ENCODE peak calls at places on chromosomes 16 and 17, in six cellular contexts. X is GM23338, D is mucosa of descending colon, M is HCT116, V is IMR-90, H is transverse colon. R is an unnamed sample.

GRCh38 chr17:61289408-61290385 is 109.9 kb upstream of the TBX2 start:
- DNase-seq in H (no peak), D (no peak), V (no peak), X (no peak), M (no peak), R (no peak)

GRCh38 chr17:13385481-13385907 is 216.2 kb downstream of the HS3ST3A1 start:
- DNase-seq in X (no peak), V (peak), D (no peak), M (no peak), H (no peak), R (no peak)

GRCh38 chr16:15946257-15947044 is 3.0 kb upstream of the ABCC1 start:
- DNase-seq in V (peak), D (no peak), X (no peak), H (no peak), M (no peak), R (no peak)

GRCh38 chr17:2697611-2698162 is 13.9 kb downstream of the CLUH start:
- DNase-seq in D (no peak), V (no peak), X (no peak), H (peak), M (no peak), R (peak)

GRCh38 chr17:50835563-50836231 is at the start of gene WFIKKN2:
- DNase-seq in X (no peak), H (peak), D (no peak), M (no peak), V (no peak), R (no peak)

GRCh38 chr17:35214192-35214591 is 20.0 kb upstream of the SLC35G3 start:
- DNase-seq in D (no peak), V (no peak), H (no peak), M (no peak), X (no peak), R (no peak)

GRCh38 chr17:59851431-59852375 is 41.0 kb downstream of the TUBD1 start:
- DNase-seq in D (peak), X (no peak), M (no peak), V (peak), H (peak), R (no peak)

GRCh38 chr17:50137050-50137449 is 7.1 kb upstream of the SAMD14 start:
- DNase-seq in X (no peak), V (no peak), H (no peak), D (no peak), M (no peak), R (no peak)

GRCh38 chr17:50661348-50661747 is 26.7 kb downstream of the ABCC3 start:
- DNase-seq in H (no peak), D (no peak), X (no peak), M (no peak), V (no peak), R (peak)

GRCh38 chr17:56499799-56500388 is 93.6 kb upstream of the NOG start:
- DNase-seq in H (no peak), M (peak), X (peak), D (no peak), V (peak), R (no peak)

GRCh38 chr16:85607331-85607765 is 5.8 kb upstream of the GSE1 start:
- DNase-seq in D (no peak), M (no peak), X (peak), H (peak), V (no peak), R (no peak)

GRCh38 chr16:57505169-57505568 is 18.9 kb upstream of the DOK4 start:
- DNase-seq in D (no peak), V (no peak), H (no peak), X (no peak), M (no peak), R (no peak)

GRCh38 chr17:56723471-56723870 is 110.2 kb downstream of the C17orf67 start:
- DNase-seq in D (no peak), V (no peak), X (no peak), M (no peak), H (no peak), R (no peak)

GRCh38 chr17:40932608-40933007 is 4.8 kb downstream of the KRT23 start:
- DNase-seq in H (no peak), M (no peak), D (no peak), X (no peak), V (no peak), R (no peak)

GRCh38 chr16:87303431-87303930 is 13.7 kb downstream of the C16orf95 start:
- DNase-seq in V (peak), X (no peak), M (no peak), D (no peak), H (no peak), R (no peak)

GRCh38 chr17:54937426-54937825 is 31.0 kb downstream of the COX11 start:
- DNase-seq in M (no peak), X (no peak), D (no peak), V (no peak), H (no peak), R (no peak)

GRCh38 chr16:87376660-87377059 is 6.9 kb downstream of the FBXO31 start:
- DNase-seq in M (no peak), H (no peak), D (no peak), X (no peak), V (no peak), R (peak)

GRCh38 chr17:21452377-21453143 is 76.4 kb downstream of the KCNJ12 start:
- DNase-seq in X (peak), V (peak), H (peak), M (peak), D (peak), R (peak)
- H3K4me3 ChIP-seq in X (peak), V (peak), H (no peak), M (no peak), D (no peak), R (no peak)

DNA sequence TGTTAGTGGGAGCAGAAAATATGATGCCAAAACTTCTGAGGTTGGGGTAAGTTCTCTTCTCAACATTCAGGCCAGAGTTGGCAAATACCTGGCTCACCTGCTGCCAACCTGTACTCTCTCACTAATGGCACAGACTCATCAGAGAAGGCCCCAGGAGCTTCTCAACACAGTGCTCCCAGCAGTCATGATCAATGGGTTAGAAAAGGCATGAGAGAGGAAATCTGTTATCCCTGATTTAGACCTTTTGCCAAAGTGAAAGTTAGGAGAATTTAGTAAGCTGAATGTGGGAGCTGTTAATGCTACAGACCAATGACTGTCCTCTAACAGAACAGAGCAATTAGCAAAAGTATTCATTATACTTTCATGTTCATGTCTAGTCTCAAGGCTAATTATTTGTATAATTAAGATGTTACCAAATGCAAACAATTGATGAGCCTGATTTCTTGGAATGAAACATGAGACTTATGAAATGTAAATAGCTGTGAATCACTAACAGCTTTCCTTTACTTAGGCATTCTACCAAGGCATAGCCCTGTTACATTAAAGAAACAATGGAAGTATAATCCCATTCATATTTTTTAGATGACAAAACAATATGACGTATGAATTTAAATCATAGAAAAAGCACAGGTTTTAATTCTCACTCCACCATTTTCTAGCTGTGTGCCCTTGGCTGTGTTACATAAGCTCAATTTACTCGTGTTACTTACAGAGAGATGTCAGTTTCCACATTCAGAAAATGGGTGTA is 68.7 kb upstream of the MARCHF10 start:
- DNase-seq in M (no peak), D (no peak), H (no peak), V (peak), X (no peak), R (no peak)
- H3K4me3 ChIP-seq in M (no peak), D (no peak), H (no peak), V (no peak), X (no peak), R (no peak)

GRCh38 chr17:82915010-82915696 is 75.3 kb upstream of the ZNF750 start:
- DNase-seq in D (peak), H (no peak), M (no peak), X (peak), V (no peak), R (no peak)
- H3K4me3 ChIP-seq in D (no peak), H (no peak), M (no peak), X (no peak), V (no peak), R (no peak)

GRCh38 chr17:46976626-46977270 is 2.3 kb downstream of the RPRML start:
- DNase-seq in M (no peak), D (no peak), V (no peak), X (peak), H (no peak), R (no peak)

GRCh38 chr17:46979023-46979870 is at the start of gene RPRML:
- DNase-seq in M (no peak), V (no peak), H (peak), D (peak), X (peak), R (no peak)

GRCh38 chr17:46977348-46977747 is 1.7 kb downstream of the RPRML start:
- DNase-seq in H (peak), M (no peak), D (no peak), X (peak), V (peak), R (no peak)

GRCh38 chr17:46978489-46979022 is 497 bp downstream of the RPRML start:
- DNase-seq in X (peak), V (no peak), H (no peak), D (no peak), M (no peak), R (no peak)

DNA sequence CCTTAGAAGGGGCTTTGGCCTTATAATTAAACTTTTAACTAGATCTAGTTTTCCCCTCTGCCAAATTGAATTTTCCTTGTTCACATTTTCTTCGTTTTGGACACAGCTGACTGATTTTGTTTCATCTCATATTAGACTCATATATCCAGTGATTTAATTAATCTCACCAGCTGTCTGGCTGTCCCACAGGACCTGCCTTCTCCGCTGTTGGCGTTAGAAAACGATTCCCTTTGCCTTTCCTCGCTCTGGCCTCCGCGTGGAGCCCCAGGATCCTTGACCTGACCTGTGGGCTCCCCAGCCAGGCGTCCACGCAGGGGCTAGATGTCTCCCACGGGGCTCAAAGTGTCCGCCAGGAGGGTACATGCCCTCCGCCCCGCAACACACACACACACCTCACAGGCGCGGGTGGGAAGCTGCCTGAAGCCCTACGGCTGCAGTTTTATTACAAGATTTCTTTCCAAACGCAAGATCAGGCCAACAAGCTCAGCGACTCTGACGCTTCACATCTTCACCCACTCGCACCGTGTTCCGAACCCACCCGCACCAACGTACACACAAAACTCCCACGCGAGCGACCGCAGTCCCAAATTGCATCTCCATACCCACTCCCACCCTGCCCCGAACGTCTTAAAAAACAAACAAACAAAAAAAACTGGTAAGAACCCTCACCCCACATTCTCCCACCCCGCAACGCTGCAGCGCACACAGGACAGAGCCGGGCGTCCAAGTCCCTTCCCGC is 1.1 kb downstream of the RPRML start:
- DNase-seq in H (no peak), M (no peak), V (no peak), X (no peak), D (no peak), R (no peak)
- H3K4me3 ChIP-seq in H (no peak), M (no peak), V (no peak), X (peak), D (no peak), R (peak)

DNA sequence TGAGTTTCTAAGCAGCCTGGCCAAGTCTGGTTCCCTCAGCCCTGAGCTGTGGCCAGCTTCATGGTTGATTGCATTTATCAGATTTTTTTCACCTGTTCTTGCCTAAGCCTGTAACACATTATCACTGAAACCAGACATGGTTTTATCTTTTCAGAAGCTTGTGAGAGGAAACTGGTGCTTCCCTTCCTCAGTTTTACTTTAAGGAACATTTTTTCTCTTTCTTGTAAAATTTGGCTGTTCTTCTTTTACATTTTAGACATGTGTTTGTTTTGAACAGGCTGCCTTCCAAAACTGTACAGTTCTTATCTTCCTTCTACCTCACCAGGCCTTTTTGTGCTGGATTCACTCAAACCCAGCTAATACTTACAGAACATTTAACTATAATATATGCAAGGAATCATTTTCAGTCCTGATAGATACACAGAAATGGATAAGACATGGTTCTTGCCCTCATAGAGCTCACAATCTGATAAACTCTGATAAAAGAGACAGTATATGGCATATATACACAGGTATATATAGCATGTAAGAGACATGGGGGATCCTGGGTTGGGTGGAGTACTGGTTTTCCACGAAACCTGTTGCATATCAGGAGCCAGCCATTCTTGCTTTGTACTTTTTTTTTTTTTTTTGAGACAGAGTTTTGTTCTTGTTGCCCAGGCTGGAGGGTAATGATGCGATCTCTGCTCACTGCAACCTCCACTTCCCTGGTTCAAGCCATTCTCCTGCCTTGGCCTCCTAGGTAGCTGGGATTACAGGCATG is 44.5 kb downstream of the ZNRF1 start:
- DNase-seq in D (no peak), M (no peak), X (no peak), V (no peak), H (no peak), R (no peak)
- H3K4me3 ChIP-seq in D (no peak), M (no peak), X (no peak), V (no peak), H (no peak), R (no peak)